ENCODE peak calls at places on chromosomes 2 and 18, in seven cellular contexts. F is Panc1; V is CD4-positive, CD25-positive, alpha-beta regulatory T cell; O is IMR-90; N is lower leg skin; S is A549; J is Peyer's patch. M is an unnamed sample.

GRCh38 chr18:74990563-74991081 is 218.3 kb downstream of the PTGR3 start:
- DNase-seq in S (no peak), N (no peak), O (peak), J (no peak), V (no peak), F (no peak), M (no peak)

GRCh38 chr2:29703336-29703735 is 218.1 kb downstream of the ALK start:
- DNase-seq in V (no peak), O (no peak), F (no peak), S (no peak), J (no peak), N (no peak), M (no peak)

GRCh38 chr2:94870392-94871225 is 621 bp upstream of the TEKT4 start:
- DNase-seq in O (no peak), J (peak), V (no peak), S (peak), N (no peak), F (no peak), M (no peak)

GRCh38 chr18:22210331-22210754 is 41.0 kb downstream of the GATA6 start:
- DNase-seq in O (peak), V (no peak), N (no peak), S (peak), J (no peak), F (no peak), M (no peak)

GRCh38 chr2:102975996-102976636 is 214.3 kb downstream of the TMEM182 start:
- DNase-seq in V (no peak), O (peak), J (no peak), S (peak), N (no peak), F (peak), M (no peak)

GRCh38 chr2:217484046-217484445 is 518.7 kb downstream of the TNS1 start:
- DNase-seq in V (no peak), N (no peak), J (no peak), O (no peak), S (no peak), F (no peak), M (no peak)

GRCh38 chr2:151575338-151575737 is 158.9 kb downstream of the NEB start:
- DNase-seq in N (peak), J (no peak), F (no peak), O (no peak), V (no peak), S (no peak), M (no peak)

GRCh38 chr18:26734760-26735159 is 130.7 kb downstream of the AQP4 start:
- DNase-seq in V (no peak), J (no peak), N (no peak), S (no peak), O (no peak), F (no peak), M (no peak)

GRCh38 chr2:26605195-26605968 is 35.8 kb downstream of the CIB4 start:
- DNase-seq in O (peak), F (peak), J (no peak), N (peak), V (peak), S (peak), M (peak)

GRCh38 chr2:233267516-233268245 is 16.2 kb downstream of the ATG16L1 start:
- DNase-seq in V (peak), F (no peak), N (no peak), S (no peak), O (no peak), J (no peak), M (no peak)

GRCh38 chr2:207162319-207162718 is 3.4 kb downstream of the KLF7 start:
- DNase-seq in S (no peak), V (no peak), N (no peak), F (no peak), J (no peak), O (no peak), M (no peak)

GRCh38 chr18:45326505-45326904 is 288.8 kb upstream of the SLC14A2 start:
- DNase-seq in V (no peak), J (no peak), S (no peak), N (no peak), F (no peak), O (no peak), M (no peak)

GRCh38 chr18:8982416-8983183 is 119.9 kb upstream of the NDUFV2 start:
- DNase-seq in O (peak), S (peak), J (no peak), V (no peak), F (peak), N (no peak), M (no peak)

GRCh38 chr18:2425426-2426317 is 145.6 kb downstream of the METTL4 start:
- DNase-seq in N (no peak), J (no peak), S (no peak), V (no peak), F (no peak), O (peak), M (no peak)

GRCh38 chr2:219159771-219160185 is 837 bp downstream of the NHEJ1 start:
- DNase-seq in N (no peak), S (no peak), F (no peak), O (no peak), J (no peak), V (no peak), M (no peak)

GRCh38 chr18:48743046-48743445 is 204.2 kb downstream of the CTIF start:
- DNase-seq in J (no peak), N (peak), F (no peak), V (no peak), S (no peak), O (peak), M (peak)

GRCh38 chr2:177984739-177985138 is 87.8 kb downstream of the PDE11A start:
- DNase-seq in V (no peak), F (no peak), N (no peak), S (no peak), O (peak), J (no peak), M (no peak)

GRCh38 chr2:118055512-118056164 is 32.6 kb upstream of the INSIG2 start:
- DNase-seq in N (no peak), O (no peak), V (no peak), J (no peak), S (no peak), F (no peak), M (no peak)

GRCh38 chr2:216216951-216217903 is 108.1 kb downstream of the XRCC5 start:
- DNase-seq in O (peak), F (peak), N (no peak), V (no peak), S (peak), J (no peak), M (no peak)

GRCh38 chr2:69139778-69140177 is 126.8 kb downstream of the ANTXR1 start:
- DNase-seq in N (no peak), V (no peak), O (no peak), F (no peak), J (no peak), S (no peak), M (no peak)

GRCh38 chr2:25453199-25453903 is 111.6 kb upstream of the DNMT3A start:
- DNase-seq in N (no peak), S (no peak), O (peak), F (no peak), J (no peak), V (no peak), M (no peak)

GRCh38 chr2:5140367-5140766 is 551.8 kb upstream of the SOX11 start:
- DNase-seq in F (no peak), S (no peak), N (no peak), O (no peak), V (no peak), J (no peak), M (no peak)

GRCh38 chr18:65435529-65435928 is 315.3 kb upstream of the CDH7 start:
- DNase-seq in F (no peak), J (no peak), O (no peak), S (no peak), N (no peak), V (no peak), M (no peak)

GRCh38 chr2:219058541-219059374 is 2.0 kb downstream of the IHH start:
- DNase-seq in F (no peak), V (no peak), J (peak), O (no peak), N (peak), S (no peak), M (no peak)

GRCh38 chr2:191626497-191627151 is 51.3 kb upstream of the NABP1 start:
- DNase-seq in N (no peak), S (peak), O (peak), V (no peak), J (no peak), F (no peak), M (no peak)

GRCh38 chr2:11444737-11445136 is 21.2 kb downstream of the E2F6 start:
- DNase-seq in O (no peak), S (no peak), V (no peak), N (no peak), J (no peak), F (no peak), M (no peak)

GRCh38 chr18:36066001-36066400 is 1.4 kb downstream of the RPRD1A start:
- DNase-seq in J (no peak), F (no peak), O (peak), S (no peak), N (no peak), V (no peak), M (no peak)

GRCh38 chr18:79911009-79911870 is 40.2 kb downstream of the SLC66A2 start:
- DNase-seq in J (no peak), F (no peak), V (no peak), O (no peak), S (no peak), N (peak), M (peak)

GRCh38 chr2:42342061-42342794 is 18.8 kb downstream of the COX7A2L start:
- DNase-seq in N (no peak), S (no peak), V (no peak), F (no peak), O (peak), J (no peak), M (no peak)

GRCh38 chr18:33558529-33558928 is 19.5 kb upstream of the ASXL3 start:
- DNase-seq in F (no peak), V (no peak), S (no peak), N (no peak), J (no peak), O (no peak), M (no peak)

GRCh38 chr18:72868666-72869661 is 1.2 kb upstream of the NETO1 start:
- DNase-seq in F (no peak), J (no peak), N (peak), V (no peak), O (no peak), S (no peak), M (no peak)

GRCh38 chr2:188725981-188726380 is 248.2 kb upstream of the COL3A1 start:
- DNase-seq in V (no peak), S (no peak), N (no peak), J (no peak), F (no peak), O (peak), M (no peak)

GRCh38 chr2:72038524-72038923 is 109.1 kb downstream of the CYP26B1 start:
- DNase-seq in V (no peak), F (no peak), J (no peak), O (no peak), N (peak), S (no peak), M (no peak)

DNA sequence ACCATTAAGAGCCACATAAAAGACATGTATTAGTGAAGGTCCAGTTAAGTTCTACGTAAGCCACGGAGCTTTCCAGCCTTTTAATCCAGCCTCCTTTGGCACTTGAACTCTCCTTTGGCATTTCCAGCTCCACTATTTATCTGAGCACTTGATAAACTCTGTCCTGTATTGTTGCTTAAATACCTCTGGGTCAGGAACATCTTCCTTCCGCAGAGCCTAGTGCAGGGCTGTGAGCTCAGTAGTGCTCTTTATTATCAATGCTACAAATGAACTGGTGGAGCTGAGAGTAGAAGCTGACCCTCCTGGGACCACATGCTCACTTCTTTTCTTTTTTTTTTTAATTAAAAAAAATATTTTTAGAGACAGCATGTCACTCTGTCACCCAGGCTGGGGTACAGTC is 4.9 kb downstream of the STPG4 start:
- DNase-seq in F (no peak), N (no peak), S (no peak), J (no peak), O (no peak), V (no peak), M (no peak)
- H3K4me3 ChIP-seq in F (no peak), N (no peak), S (no peak), J (no peak), O (no peak), V (no peak), M (no peak)

GRCh38 chr2:109318150-109318948 is 189.3 kb downstream of the SH3RF3 start:
- DNase-seq in S (no peak), O (peak), V (no peak), N (peak), F (no peak), J (peak), M (peak)
- H3K4me3 ChIP-seq in S (no peak), O (peak), V (no peak), N (no peak), F (no peak), J (no peak), M (peak)

DNA sequence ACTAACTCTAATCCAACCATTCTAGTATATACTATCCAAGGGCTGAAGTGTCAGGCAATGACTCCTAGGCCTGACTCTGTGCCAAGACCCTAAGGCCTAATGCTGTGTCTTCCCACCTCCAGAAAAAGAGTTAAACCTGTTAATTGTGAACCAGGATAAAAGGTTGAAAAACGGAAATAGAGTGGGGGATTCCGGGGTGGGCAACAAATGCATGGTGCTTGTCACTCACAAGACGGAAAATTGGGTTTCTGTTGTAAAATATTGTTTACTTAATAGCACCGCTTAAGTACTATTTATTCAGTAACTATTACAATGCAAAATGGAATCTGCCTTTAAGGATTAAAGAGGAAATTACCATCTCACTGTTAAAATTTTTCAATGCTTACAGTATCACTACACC is 3.2 kb downstream of the STK17B start:
- DNase-seq in S (peak), J (no peak), V (peak), F (no peak), N (no peak), O (peak), M (no peak)
- H3K4me3 ChIP-seq in S (peak), J (peak), V (peak), F (peak), N (no peak), O (peak), M (peak)

DNA sequence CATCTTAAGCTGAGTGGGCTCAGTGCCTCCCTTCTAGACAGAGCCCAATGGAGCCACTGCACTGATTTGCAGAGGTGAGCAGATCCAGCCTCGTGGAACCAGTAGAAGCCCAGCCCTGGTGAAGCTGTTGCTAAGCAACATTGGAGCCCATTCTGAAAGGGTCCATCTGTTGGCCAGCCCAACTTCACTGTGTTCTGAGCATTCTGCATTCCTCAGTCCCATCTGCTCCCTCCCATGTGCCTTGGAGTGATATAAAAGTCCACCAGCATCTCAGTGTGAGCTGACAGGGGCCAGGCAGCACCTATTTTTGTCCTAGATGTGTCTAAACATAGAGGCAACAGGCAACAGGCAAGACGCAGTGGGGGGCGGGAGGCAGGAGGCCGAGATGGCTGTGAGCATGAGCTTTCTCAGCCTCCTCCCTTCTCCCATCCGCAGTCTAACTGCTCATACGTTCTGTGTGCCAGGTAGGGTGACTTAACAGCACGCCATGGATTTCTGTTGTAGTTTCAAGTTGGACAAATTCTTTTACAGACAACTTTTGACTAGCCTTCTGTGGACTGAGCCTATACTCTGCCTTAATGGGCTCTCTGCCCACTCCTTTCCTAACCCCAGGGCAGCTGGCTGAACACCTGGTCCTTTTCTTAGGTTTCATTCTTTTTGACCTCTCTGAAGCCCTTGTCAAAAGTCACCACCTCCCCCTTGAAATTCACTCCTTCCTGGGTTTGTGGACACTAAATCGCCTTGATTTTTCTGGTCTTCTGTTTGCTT is 112.4 kb downstream of the PLB1 start:
- DNase-seq in J (no peak), F (no peak), S (no peak), O (no peak), V (no peak), N (no peak), M (no peak)
- H3K4me3 ChIP-seq in J (no peak), F (no peak), S (no peak), O (no peak), V (no peak), N (no peak), M (no peak)